ENCODE peak calls at places on chromosomes 16 and 17, in ten cellular contexts. E is brain microvascular endothelial cell, D is PC-9, T is astrocyte, S is sigmoid colon, U is thoracic aorta, Q is right cardiac atrium, W is heart right ventricle, C is uterus, I is GM12878. H is an unnamed sample. For H3K27me3, the result is how much of the 10 kb centered on the place peaks cover.

GRCh38 chr17:61251939-61252865 is 147.4 kb upstream of the TBX2 start:
- DNase-seq in E (peak), D (no peak), T (peak), S (peak), U (peak), Q (peak), W (peak), C (peak), I (no peak), H (no peak)

GRCh38 chr17:8159459-8160223 is 3.1 kb downstream of the VAMP2 start:
- DNase-seq in E (no peak), D (no peak), T (no peak), S (peak), U (no peak), Q (no peak), W (no peak), C (peak), I (no peak), H (no peak)

GRCh38 chr16:29984137-29984763 is 10.6 kb downstream of the TAOK2 start:
- DNase-seq in E (no peak), D (no peak), T (no peak), S (no peak), U (no peak), Q (no peak), W (no peak), C (no peak), I (no peak), H (no peak)

GRCh38 chr17:7479389-7480192 is at the start of gene ZBTB4:
- DNase-seq in E (no peak), D (no peak), T (peak), S (peak), U (no peak), Q (peak), W (peak), C (peak), I (no peak), H (peak)

GRCh38 chr16:85149776-85150175 is 37.5 kb upstream of the CIBAR2 start:
- DNase-seq in E (no peak), D (no peak), T (no peak), S (peak), U (no peak), Q (peak), W (peak), C (no peak), I (no peak), H (peak)

GRCh38 chr16:46709464-46709863 is 20.0 kb downstream of the ORC6 start:
- DNase-seq in E (no peak), D (no peak), T (no peak), S (no peak), U (no peak), Q (no peak), W (no peak), C (no peak), I (no peak), H (no peak)

GRCh38 chr17:44354582-44355309 is 8.9 kb downstream of the FAM171A2 start:
- DNase-seq in E (no peak), D (no peak), T (no peak), S (no peak), U (no peak), Q (peak), W (peak), C (no peak), I (no peak), H (no peak)

GRCh38 chr17:61455754-61456681 is 3.8 kb downstream of the TBX4 start:
- DNase-seq in E (no peak), D (no peak), T (no peak), S (peak), U (no peak), Q (no peak), W (no peak), C (no peak), I (no peak), H (no peak)

GRCh38 chr17:40550608-40551007 is 14.7 kb downstream of the CCR7 start:
- DNase-seq in E (peak), D (peak), T (peak), S (peak), U (no peak), Q (peak), W (peak), C (peak), I (no peak), H (peak)

GRCh38 chr16:21100447-21100846 is 50.2 kb downstream of the DNAH3 start:
- DNase-seq in E (peak), D (no peak), T (peak), S (no peak), U (no peak), Q (no peak), W (no peak), C (no peak), I (no peak), H (no peak)

GRCh38 chr17:59892251-59892848 is 393 bp downstream of the TUBD1 start:
- DNase-seq in E (no peak), D (no peak), T (no peak), S (no peak), U (no peak), Q (no peak), W (no peak), C (no peak), I (no peak), H (no peak)

GRCh38 chr16:19429271-19429670 is 11.6 kb downstream of the TMC5 start:
- DNase-seq in E (no peak), D (no peak), T (no peak), S (no peak), U (no peak), Q (no peak), W (no peak), C (no peak), I (no peak), H (no peak)

GRCh38 chr16:53737563-53737962 is 33.6 kb downstream of the FTO start:
- DNase-seq in E (no peak), D (no peak), T (no peak), S (no peak), U (no peak), Q (no peak), W (no peak), C (no peak), I (no peak), H (no peak)

GRCh38 chr17:78781339-78782304 is at the start of gene CYTH1:
- DNase-seq in E (no peak), D (no peak), T (no peak), S (peak), U (no peak), Q (peak), W (peak), C (peak), I (no peak), H (no peak)

GRCh38 chr17:29005936-29006438 is at the start of gene SEZ6:
- DNase-seq in E (peak), D (no peak), T (peak), S (no peak), U (no peak), Q (peak), W (peak), C (peak), I (no peak), H (peak)

GRCh38 chr16:87661561-87661960 is 59.3 kb downstream of the JPH3 start:
- DNase-seq in E (peak), D (no peak), T (peak), S (no peak), U (no peak), Q (peak), W (peak), C (no peak), I (no peak), H (no peak)

GRCh38 chr16:57893559-57894389 is 77.2 kb downstream of the CNGB1 start:
- DNase-seq in E (peak), D (peak), T (peak), S (no peak), U (no peak), Q (peak), W (no peak), C (no peak), I (no peak), H (no peak)

GRCh38 chr16:47905771-47906170 is 250.0 kb downstream of the ABCC12 start:
- DNase-seq in E (peak), D (no peak), T (peak), S (no peak), U (no peak), Q (no peak), W (no peak), C (no peak), I (no peak), H (no peak)

GRCh38 chr16:50688083-50688482 is 5.3 kb upstream of the NOD2 start:
- DNase-seq in E (no peak), D (no peak), T (no peak), S (no peak), U (no peak), Q (no peak), W (no peak), C (no peak), I (no peak), H (no peak)

GRCh38 chr17:32546031-32546444 is 59.2 kb downstream of the CDK5R1 start:
- DNase-seq in E (no peak), D (no peak), T (no peak), S (no peak), U (no peak), Q (no peak), W (no peak), C (no peak), I (no peak), H (peak)

GRCh38 chr17:65556014-65556909 is 5.2 kb downstream of the AXIN2 start:
- DNase-seq in E (peak), D (no peak), T (no peak), S (peak), U (no peak), Q (peak), W (peak), C (peak), I (no peak), H (peak)

GRCh38 chr17:78674595-78675315 is 97.6 kb upstream of the DNAH17 start:
- DNase-seq in E (no peak), D (no peak), T (no peak), S (no peak), U (no peak), Q (no peak), W (no peak), C (no peak), I (no peak), H (peak)

GRCh38 chr16:28821874-28822519 is 802 bp upstream of the ATXN2L start:
- DNase-seq in E (peak), D (no peak), T (no peak), S (no peak), U (no peak), Q (no peak), W (no peak), C (no peak), I (no peak), H (no peak)

GRCh38 chr17:17387461-17388362 is 84.5 kb downstream of the NT5M start:
- DNase-seq in E (no peak), D (peak), T (no peak), S (no peak), U (no peak), Q (no peak), W (peak), C (no peak), I (no peak), H (no peak)

GRCh38 chr16:57899771-57900661 is 70.9 kb downstream of the CNGB1 start:
- DNase-seq in E (peak), D (peak), T (peak), S (peak), U (peak), Q (peak), W (peak), C (peak), I (no peak), H (peak)

GRCh38 chr16:67672739-67673662 is 6.4 kb downstream of the C16orf86 start:
- DNase-seq in E (peak), D (peak), T (peak), S (peak), U (no peak), Q (peak), W (peak), C (peak), I (no peak), H (peak)

GRCh38 chr16:53045554-53046250 is 7.0 kb downstream of the CHD9NB start:
- DNase-seq in E (no peak), D (peak), T (no peak), S (peak), U (no peak), Q (no peak), W (no peak), C (no peak), I (no peak), H (no peak)

GRCh38 chr16:53817117-53817516 is 113.2 kb downstream of the FTO start:
- DNase-seq in E (peak), D (no peak), T (peak), S (no peak), U (no peak), Q (no peak), W (no peak), C (peak), I (no peak), H (no peak)

GRCh38 chr16:79618712-79619050 is 18.1 kb upstream of the MAF start:
- DNase-seq in E (no peak), D (no peak), T (no peak), S (no peak), U (no peak), Q (peak), W (no peak), C (no peak), I (no peak), H (no peak)

DNA sequence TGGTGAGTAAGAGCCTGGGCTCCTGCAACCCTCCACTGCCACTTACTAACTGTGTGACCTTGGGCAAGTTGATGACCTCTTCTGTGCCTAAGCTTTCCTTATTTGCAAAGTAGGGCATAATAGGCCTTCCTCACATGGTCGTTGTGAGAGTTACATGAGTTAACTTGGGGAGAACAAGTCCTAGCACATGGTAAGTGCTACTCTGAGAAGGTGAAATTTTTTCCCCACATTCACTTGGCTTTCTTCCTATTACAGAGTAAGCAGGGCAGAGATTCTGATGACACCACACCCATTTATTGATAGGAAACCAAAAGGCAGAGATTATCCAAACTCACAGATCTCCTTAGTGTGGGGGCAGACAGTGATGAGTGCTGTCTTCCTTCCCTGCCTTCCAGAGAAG is 1.6 kb downstream of the KCNH4 start:
- DNase-seq in E (no peak), D (no peak), T (no peak), S (no peak), U (no peak), Q (no peak), W (no peak), C (no peak), I (no peak), H (no peak)
- H3K27ac ChIP-seq in E (no peak), D (no peak), T (no peak), S (no peak), U (no peak), Q (no peak), W (no peak), C (no peak), I (no peak), H (no peak)

GRCh38 chr17:14138649-14139048 is 69.3 kb downstream of the COX10 start:
- DNase-seq in E (no peak), D (no peak), T (no peak), S (no peak), U (no peak), Q (no peak), W (no peak), C (no peak), I (no peak), H (no peak)
- H3K4me3 ChIP-seq in E (no peak), D (no peak), T (no peak), S (no peak), U (no peak), Q (no peak), W (no peak), C (no peak), I (no peak), H (no peak)

GRCh38 chr17:76382305-76382802 is 2.1 kb upstream of the SPHK1 start:
- DNase-seq in E (no peak), D (no peak), T (peak), S (no peak), U (no peak), Q (peak), W (no peak), C (no peak), I (no peak), H (no peak)

GRCh38 chr17:76382803-76383644 is 1.4 kb upstream of the SPHK1 start:
- DNase-seq in E (peak), D (no peak), T (peak), S (no peak), U (no peak), Q (peak), W (peak), C (no peak), I (no peak), H (no peak)

GRCh38 chr17:76384987-76385891 is 830 bp downstream of the SPHK1 start:
- DNase-seq in E (peak), D (peak), T (peak), S (peak), U (no peak), Q (no peak), W (no peak), C (no peak), I (no peak), H (no peak)

GRCh38 chr17:76384222-76384986 is at the start of gene SPHK1:
- DNase-seq in E (peak), D (peak), T (peak), S (peak), U (no peak), Q (peak), W (peak), C (no peak), I (no peak), H (no peak)

DNA sequence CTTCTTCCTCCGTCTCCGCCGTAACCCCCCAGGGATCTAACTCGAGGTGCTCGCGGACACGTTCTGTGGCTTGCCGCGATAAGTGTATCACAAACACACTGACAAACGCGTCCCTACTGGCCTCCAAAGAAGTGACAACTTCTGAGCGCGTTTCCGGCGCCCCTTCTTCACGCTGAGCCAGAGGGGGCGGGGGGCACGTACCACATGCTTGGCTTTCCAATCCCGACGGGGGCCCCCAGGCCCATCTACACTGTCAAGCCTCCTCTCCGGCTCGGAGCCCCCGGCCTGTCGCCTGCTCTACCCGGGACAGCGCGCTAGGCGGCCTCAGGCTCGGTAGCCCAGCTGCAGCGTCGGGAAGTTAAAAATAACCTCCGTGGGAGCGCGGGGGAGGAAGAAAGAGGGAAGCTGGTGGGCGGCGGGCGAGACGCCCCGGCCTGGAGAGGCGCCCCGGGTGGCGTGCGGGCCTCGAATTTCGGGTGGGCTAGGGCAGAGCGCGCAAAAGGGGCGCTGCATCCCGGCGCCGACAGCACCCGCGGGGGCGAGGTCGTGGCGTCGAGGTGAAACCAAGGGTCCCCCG is 676 bp upstream of the SPHK1 start:
- DNase-seq in E (peak), D (no peak), T (peak), S (no peak), U (no peak), Q (peak), W (peak), C (no peak), I (no peak), H (no peak)
- H3K27me3 ChIP-seq in E (under half), D (under half), T (under half), S (under half), U (under half), Q (under half), W (under half), C (under half), I (under half), H (under half)

GRCh38 chr17:63490321-63490720 is 13.5 kb downstream of the ACE start:
- DNase-seq in E (no peak), D (no peak), T (no peak), S (no peak), U (no peak), Q (peak), W (no peak), C (no peak), I (no peak), H (no peak)
- H3K27ac ChIP-seq in E (no peak), D (no peak), T (no peak), S (no peak), U (no peak), Q (no peak), W (no peak), C (no peak), I (no peak), H (no peak)

DNA sequence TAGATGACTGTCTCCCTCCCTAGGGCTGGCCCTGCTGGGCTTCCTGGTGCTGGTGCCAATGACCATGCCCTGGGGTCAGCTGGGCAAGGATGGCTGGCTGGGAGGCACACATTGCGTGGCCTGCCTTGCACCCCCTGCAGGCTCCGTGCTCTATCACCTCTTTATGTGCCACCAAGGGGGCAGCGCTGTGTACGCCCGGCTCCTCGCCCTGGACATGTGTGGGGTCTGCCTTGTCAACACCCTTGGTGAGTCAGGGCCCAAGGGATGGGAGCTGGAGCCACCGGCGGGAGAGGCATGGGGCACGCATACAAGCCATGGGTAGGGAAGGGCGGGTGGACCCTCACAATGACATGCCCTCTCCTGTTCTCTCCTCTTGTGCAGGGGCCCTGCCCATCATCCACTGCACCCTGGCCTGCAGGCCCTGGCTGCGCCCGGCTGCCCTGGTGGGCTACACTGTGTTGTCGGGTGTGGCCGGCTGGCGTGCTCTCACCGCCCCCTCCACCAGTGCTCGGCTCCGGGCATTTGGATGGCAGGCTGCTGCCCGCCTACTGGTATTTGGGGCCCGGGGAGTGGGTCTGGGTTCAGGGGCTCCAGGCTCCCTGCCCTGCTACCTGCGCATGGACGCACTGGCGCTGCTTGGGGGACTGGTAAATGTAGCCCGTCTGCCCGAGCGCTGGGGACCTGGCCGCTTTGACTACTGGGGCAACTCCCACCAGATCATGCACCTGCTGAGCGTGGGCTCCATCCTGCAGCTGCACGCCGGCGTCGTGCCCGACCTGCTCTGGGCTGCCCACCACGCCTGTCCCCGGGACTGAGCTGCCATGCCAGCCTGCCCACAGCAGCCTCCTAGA is 2.2 kb downstream of the PAQR4 start:
- DNase-seq in E (no peak), D (no peak), T (no peak), S (no peak), U (no peak), Q (peak), W (no peak), C (no peak), I (no peak), H (no peak)
- H3K4me3 ChIP-seq in E (no peak), D (no peak), T (no peak), S (no peak), U (no peak), Q (no peak), W (no peak), C (no peak), I (peak), H (peak)

GRCh38 chr17:48555183-48555615 is 10.3 kb upstream of the HOXB2 start:
- DNase-seq in E (no peak), D (peak), T (peak), S (no peak), U (no peak), Q (no peak), W (no peak), C (peak), I (no peak), H (no peak)

GRCh38 chr17:48554412-48555090 is 9.6 kb upstream of the HOXB2 start:
- DNase-seq in E (no peak), D (no peak), T (peak), S (peak), U (no peak), Q (no peak), W (no peak), C (no peak), I (no peak), H (no peak)

GRCh38 chr17:48552453-48553189 is 7.7 kb upstream of the HOXB2 start:
- DNase-seq in E (no peak), D (no peak), T (peak), S (peak), U (no peak), Q (no peak), W (no peak), C (no peak), I (no peak), H (no peak)

GRCh38 chr17:48553190-48553547 is 8.3 kb upstream of the HOXB2 start:
- DNase-seq in E (no peak), D (no peak), T (no peak), S (peak), U (no peak), Q (no peak), W (no peak), C (no peak), I (no peak), H (no peak)

DNA sequence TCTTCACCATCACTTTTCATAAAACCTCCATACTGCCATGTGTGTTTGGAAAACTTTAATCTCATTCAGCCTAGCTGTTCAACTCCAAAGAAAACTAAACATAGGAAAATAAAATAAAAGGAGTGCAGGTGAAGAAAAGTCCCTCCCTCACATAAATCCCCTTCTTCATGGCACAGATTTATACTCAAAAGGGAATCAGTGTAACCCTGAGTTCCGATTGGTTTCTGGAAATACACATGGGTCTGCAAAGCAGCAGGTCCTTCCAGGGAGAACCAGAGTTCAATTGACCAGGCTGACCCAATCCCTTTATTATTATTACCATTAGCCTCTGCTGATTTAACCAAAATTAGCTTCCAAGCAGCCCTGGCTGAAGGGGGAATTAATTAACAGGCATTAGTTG is 8.9 kb upstream of the HOXB2 start:
- DNase-seq in E (no peak), D (no peak), T (peak), S (no peak), U (no peak), Q (no peak), W (no peak), C (no peak), I (no peak), H (no peak)
- H3K27me3 ChIP-seq in E (half or more), D (under half), T (half or more), S (under half), U (under half), Q (under half), W (half or more), C (under half), I (under half), H (under half)

H was measured in dorsolateral prefrontal cortex.